ENCODE peak calls at places on chromosome 9, in seven cellular contexts. One of them, this sample, is unnamed.

GRCh38 chr9:25964239-25964638 is 286.0 kb upstream of the TUSC1 start:
- DNase-seq in H1: peak; percentile 51
- DNase-seq in IMR-90: peak; percentile 82
- DNase-seq in HepG2: peak; percentile 47
- DNase-seq in K562: no peak
- DNase-seq in GM12878: no peak
- DNase-seq in A549: peak; percentile 8
- DNase-seq in this sample: peak; percentile 1

GRCh38 chr9:113577525-113578261 is 114.2 kb downstream of the RGS3 start:
- DNase-seq in GM12878: no peak
- DNase-seq in K562: no peak
- DNase-seq in IMR-90: peak; percentile 81
- DNase-seq in HepG2: no peak
- DNase-seq in A549: no peak
- DNase-seq in H1: no peak
- DNase-seq in this sample: no peak

GRCh38 chr9:134880484-134881312 is at the start of gene FCN2:
- DNase-seq in H1: peak; percentile 28
- DNase-seq in K562: no peak
- DNase-seq in GM12878: no peak
- DNase-seq in A549: no peak
- DNase-seq in HepG2: no peak
- DNase-seq in IMR-90: no peak
- DNase-seq in this sample: no peak

GRCh38 chr9:111825468-111826145 is 30.9 kb upstream of the SHOC1 start:
- DNase-seq in IMR-90: peak; percentile 50
- DNase-seq in GM12878: no peak
- DNase-seq in HepG2: no peak
- DNase-seq in H1: no peak
- DNase-seq in A549: no peak
- DNase-seq in K562: no peak
- DNase-seq in this sample: no peak

GRCh38 chr9:116355153-116355827 is 201.7 kb downstream of the PAPPA start:
- DNase-seq in HepG2: peak; percentile 46
- DNase-seq in GM12878: no peak
- DNase-seq in H1: no peak
- DNase-seq in A549: no peak
- DNase-seq in K562: peak; percentile 18
- DNase-seq in IMR-90: peak; percentile 28
- DNase-seq in this sample: no peak

GRCh38 chr9:130839237-130840111 is 4.4 kb downstream of the ABL1 start:
- DNase-seq in HepG2: no peak
- DNase-seq in H1: no peak
- DNase-seq in A549: no peak
- DNase-seq in IMR-90: no peak
- DNase-seq in GM12878: no peak
- DNase-seq in K562: no peak
- DNase-seq in this sample: no peak

GRCh38 chr9:70110194-70111041 is 66.8 kb downstream of the MAMDC2 start:
- DNase-seq in K562: no peak
- DNase-seq in H1: no peak
- DNase-seq in HepG2: no peak
- DNase-seq in A549: no peak
- DNase-seq in IMR-90: peak; percentile 83
- DNase-seq in GM12878: no peak
- DNase-seq in this sample: no peak

GRCh38 chr9:37096628-37097027 is 23.7 kb upstream of the ZCCHC7 start:
- DNase-seq in HepG2: no peak
- DNase-seq in K562: no peak
- DNase-seq in A549: no peak
- DNase-seq in H1: no peak
- DNase-seq in GM12878: no peak
- DNase-seq in IMR-90: no peak
- DNase-seq in this sample: no peak

GRCh38 chr9:34884732-34885131 is 73.4 kb upstream of the PHF24 start:
- DNase-seq in A549: no peak
- DNase-seq in HepG2: no peak
- DNase-seq in GM12878: peak; percentile 41
- DNase-seq in IMR-90: no peak
- DNase-seq in K562: no peak
- DNase-seq in H1: no peak
- DNase-seq in this sample: no peak

GRCh38 chr9:87286506-87286905 is 211.2 kb upstream of the DAPK1 start:
- DNase-seq in A549: no peak
- DNase-seq in GM12878: no peak
- DNase-seq in IMR-90: no peak
- DNase-seq in H1: no peak
- DNase-seq in HepG2: no peak
- DNase-seq in K562: no peak
- DNase-seq in this sample: no peak

GRCh38 chr9:99666571-99666970 is 155.1 kb upstream of the NR4A3 start:
- DNase-seq in K562: no peak
- DNase-seq in HepG2: no peak
- DNase-seq in GM12878: peak; percentile 16
- DNase-seq in A549: no peak
- DNase-seq in H1: no peak
- DNase-seq in IMR-90: no peak
- DNase-seq in this sample: no peak

GRCh38 chr9:5817776-5818336 is 15.1 kb downstream of the ERMP1 start:
- DNase-seq in HepG2: peak; percentile 38
- DNase-seq in IMR-90: peak; percentile 73
- DNase-seq in H1: no peak
- DNase-seq in K562: no peak
- DNase-seq in GM12878: no peak
- DNase-seq in A549: no peak
- DNase-seq in this sample: peak; percentile 53

GRCh38 chr9:130078547-130078946 is 24.8 kb downstream of the GPR107 start:
- DNase-seq in A549: no peak
- DNase-seq in IMR-90: no peak
- DNase-seq in H1: no peak
- DNase-seq in K562: no peak
- DNase-seq in GM12878: no peak
- DNase-seq in HepG2: no peak
- DNase-seq in this sample: no peak

GRCh38 chr9:87069690-87070089 is 122.4 kb upstream of the GAS1 start:
- DNase-seq in IMR-90: peak; percentile 69
- DNase-seq in A549: no peak
- DNase-seq in K562: no peak
- DNase-seq in GM12878: no peak
- DNase-seq in HepG2: no peak
- DNase-seq in H1: no peak
- DNase-seq in this sample: no peak

GRCh38 chr9:134187821-134188420 is 23.6 kb upstream of the RNU6ATAC start:
- DNase-seq in IMR-90: no peak
- DNase-seq in HepG2: no peak
- DNase-seq in H1: no peak
- DNase-seq in K562: no peak
- DNase-seq in A549: no peak
- DNase-seq in GM12878: no peak
- DNase-seq in this sample: no peak

GRCh38 chr9:5719546-5719945 is 90.6 kb downstream of the RIC1 start:
- DNase-seq in HepG2: no peak
- DNase-seq in K562: no peak
- DNase-seq in A549: no peak
- DNase-seq in GM12878: no peak
- DNase-seq in IMR-90: peak; percentile 18
- DNase-seq in H1: no peak
- DNase-seq in this sample: no peak

GRCh38 chr9:110340306-110340705 is 2.6 kb upstream of the TXNDC8 start:
- DNase-seq in GM12878: no peak
- DNase-seq in H1: no peak
- DNase-seq in HepG2: peak; percentile 14
- DNase-seq in K562: peak; percentile 57
- DNase-seq in IMR-90: no peak
- DNase-seq in A549: no peak
- DNase-seq in this sample: peak; percentile 24

GRCh38 chr9:118630931-118631595 is 738.2 kb downstream of the BRINP1 start:
- DNase-seq in HepG2: no peak
- DNase-seq in GM12878: no peak
- DNase-seq in K562: no peak
- DNase-seq in H1: no peak
- DNase-seq in A549: no peak
- DNase-seq in IMR-90: no peak
- DNase-seq in this sample: no peak

GRCh38 chr9:22158983-22159382 is 149.9 kb upstream of the CDKN2B start:
- DNase-seq in A549: no peak
- DNase-seq in H1: no peak
- DNase-seq in IMR-90: peak; percentile 91
- DNase-seq in K562: no peak
- DNase-seq in GM12878: no peak
- DNase-seq in HepG2: peak; percentile 85
- DNase-seq in this sample: peak; percentile 7

GRCh38 chr9:130051855-130052254 is 1.9 kb upstream of the GPR107 start:
- DNase-seq in GM12878: no peak
- DNase-seq in A549: no peak
- DNase-seq in HepG2: no peak
- DNase-seq in H1: no peak
- DNase-seq in K562: no peak
- DNase-seq in IMR-90: no peak
- DNase-seq in this sample: no peak

GRCh38 chr9:134717793-134718645 is 76.4 kb downstream of the COL5A1 start:
- DNase-seq in HepG2: no peak
- DNase-seq in GM12878: no peak
- DNase-seq in K562: no peak
- DNase-seq in IMR-90: no peak
- DNase-seq in H1: no peak
- DNase-seq in A549: no peak
- DNase-seq in this sample: no peak

GRCh38 chr9:136535070-136535469 is 10.8 kb downstream of the NOTCH1 start:
- DNase-seq in IMR-90: no peak
- DNase-seq in A549: no peak
- DNase-seq in H1: no peak
- DNase-seq in HepG2: no peak
- DNase-seq in GM12878: no peak
- DNase-seq in K562: no peak
- DNase-seq in this sample: no peak
- TF ChIP-seq CEBPB in IMR-90: no peak
- TF ChIP-seq CEBPB in A549: no peak
- TF ChIP-seq CEBPB in H1: no peak
- TF ChIP-seq CEBPB in HepG2: no peak
- TF ChIP-seq CEBPB in GM12878: no peak
- TF ChIP-seq CEBPB in K562: no peak
- TF ChIP-seq CEBPB in this sample: no peak

DNA sequence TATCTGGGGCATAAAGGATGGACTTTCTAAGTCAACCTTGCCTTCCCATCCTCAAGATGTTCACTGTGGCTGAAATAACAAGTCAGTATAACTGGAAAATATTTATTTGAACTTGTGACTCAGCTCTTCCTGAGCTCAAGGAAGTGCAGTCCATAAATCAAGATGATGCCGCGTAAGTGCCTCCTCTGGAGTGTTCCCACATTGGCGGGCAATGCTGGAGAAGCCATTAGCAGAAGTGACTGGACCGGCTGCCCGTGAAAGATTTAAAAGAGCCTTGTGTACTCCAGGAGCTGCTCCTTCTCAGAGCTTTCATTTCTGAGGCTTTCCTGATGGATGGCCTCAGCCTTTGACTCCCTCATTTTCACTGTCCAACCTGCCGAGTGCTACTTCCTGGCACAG is 17.4 kb downstream of the TMOD1 start:
- DNase-seq in IMR-90: peak; percentile 92
- DNase-seq in A549: peak; percentile 60
- DNase-seq in H1: no peak
- DNase-seq in GM12878: no peak
- DNase-seq in K562: peak; percentile 61
- DNase-seq in HepG2: no peak
- DNase-seq in this sample: no peak
- TF ChIP-seq POLR2A in IMR-90: no peak
- TF ChIP-seq POLR2A in A549: no peak
- TF ChIP-seq POLR2A in H1: no peak
- TF ChIP-seq POLR2A in GM12878: no peak
- TF ChIP-seq POLR2A in K562: no peak
- TF ChIP-seq POLR2A in HepG2: no peak
- TF ChIP-seq POLR2A in this sample: no peak

GRCh38 chr9:115063058-115063850 is 54.7 kb downstream of the TNC start:
- DNase-seq in GM12878: no peak
- DNase-seq in HepG2: no peak
- DNase-seq in H1: no peak
- DNase-seq in IMR-90: peak; percentile 77
- DNase-seq in K562: no peak
- DNase-seq in A549: no peak
- DNase-seq in this sample: no peak

GRCh38 chr9:115058175-115058574 is 59.8 kb downstream of the TNC start:
- DNase-seq in K562: no peak
- DNase-seq in HepG2: no peak
- DNase-seq in IMR-90: no peak
- DNase-seq in H1: no peak
- DNase-seq in GM12878: no peak
- DNase-seq in A549: no peak
- DNase-seq in this sample: no peak

GRCh38 chr9:115058684-115059315 is 59.2 kb downstream of the TNC start:
- DNase-seq in K562: no peak
- DNase-seq in A549: no peak
- DNase-seq in HepG2: no peak
- DNase-seq in IMR-90: peak; percentile 83
- DNase-seq in H1: no peak
- DNase-seq in GM12878: no peak
- DNase-seq in this sample: no peak

GRCh38 chr9:115057559-115057958 is 60.4 kb downstream of the TNC start:
- DNase-seq in K562: no peak
- DNase-seq in HepG2: no peak
- DNase-seq in IMR-90: peak; percentile 60
- DNase-seq in GM12878: no peak
- DNase-seq in A549: no peak
- DNase-seq in H1: no peak
- DNase-seq in this sample: no peak
- TF ChIP-seq CTCF in K562: no peak
- TF ChIP-seq CTCF in HepG2: no peak
- TF ChIP-seq CTCF in IMR-90: no peak
- TF ChIP-seq CTCF in GM12878: no peak
- TF ChIP-seq CTCF in A549: no peak
- TF ChIP-seq CTCF in H1: no peak
- TF ChIP-seq CTCF in this sample: no peak

DNA sequence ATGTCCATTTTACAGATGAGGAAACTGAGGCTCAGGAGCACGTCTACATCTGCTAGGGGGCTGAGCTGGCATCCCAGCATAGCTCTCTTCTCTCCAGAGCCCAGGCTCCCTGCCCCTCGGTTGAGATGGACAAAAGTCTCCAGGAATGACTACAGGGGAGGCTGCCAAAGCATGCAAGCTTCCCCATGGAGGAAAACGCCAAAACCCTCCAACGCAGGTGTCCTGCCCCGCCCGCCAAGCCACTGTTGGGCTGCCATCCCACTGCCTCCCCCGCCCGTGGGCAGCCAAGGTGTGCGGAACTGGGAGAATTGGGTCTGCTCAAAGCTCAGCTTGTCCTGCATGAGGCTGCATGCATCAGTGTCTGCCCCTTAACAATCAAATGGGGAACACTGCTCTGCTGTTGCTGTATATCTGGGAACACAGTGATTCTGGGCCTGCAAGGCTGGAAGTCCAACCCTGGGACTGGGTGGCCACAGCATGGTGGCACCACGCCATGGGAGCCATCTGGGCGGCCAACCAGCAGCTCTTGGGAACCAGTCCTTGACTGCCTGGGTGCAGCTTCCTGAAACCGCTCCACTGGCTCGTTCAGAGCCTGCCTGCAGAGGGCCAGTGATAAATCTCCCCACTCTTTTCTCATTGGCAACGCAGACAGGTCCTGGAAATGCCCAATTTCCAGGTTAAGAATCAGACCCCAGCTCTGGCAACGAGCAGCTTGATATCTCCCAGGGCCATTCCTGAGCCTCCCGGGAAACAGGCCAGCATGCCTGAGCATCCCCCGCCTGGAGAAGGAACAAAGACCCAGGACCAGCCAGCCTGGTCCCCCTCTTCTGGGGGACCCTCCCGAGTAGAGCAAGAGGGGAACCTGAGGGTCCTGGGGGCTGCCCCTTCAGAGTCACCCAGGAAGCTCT is 3.5 kb downstream of the RALGDS start:
- DNase-seq in HepG2: no peak
- DNase-seq in A549: no peak
- DNase-seq in H1: no peak
- DNase-seq in K562: no peak
- DNase-seq in IMR-90: no peak
- DNase-seq in GM12878: no peak
- DNase-seq in this sample: no peak
- TF ChIP-seq CEBPB in HepG2: no peak
- TF ChIP-seq CEBPB in A549: no peak
- TF ChIP-seq CEBPB in H1: no peak
- TF ChIP-seq CEBPB in K562: no peak
- TF ChIP-seq CEBPB in IMR-90: no peak
- TF ChIP-seq CEBPB in GM12878: no peak
- TF ChIP-seq CEBPB in this sample: no peak